ENCODE peak calls at places on chromosomes 4 and X, in four cellular contexts. One of them, this sample, is unnamed.
A peak's percentile ranks its signal among the peaks of the same experiment; 100 is the strongest.

GRCh38 chr4:139734875-139735380 is 69.3 kb downstream of the MGST2 start:
- DNase-seq in esophagus squamous epithelium: no peak
- DNase-seq in IMR-90: peak; percentile 75
- DNase-seq in uterus: peak; percentile 91
- DNase-seq in this sample: peak; percentile 62

GRCh38 chrX:69068295-69069085 is 96.8 kb downstream of the PJA1 start:
- DNase-seq in esophagus squamous epithelium: no peak
- DNase-seq in uterus: peak; percentile 1
- DNase-seq in IMR-90: no peak
- DNase-seq in this sample: peak; percentile 14

GRCh38 chr4:44462259-44462658 is 13.7 kb upstream of the KCTD8 start:
- DNase-seq in IMR-90: no peak
- DNase-seq in esophagus squamous epithelium: no peak
- DNase-seq in uterus: no peak
- DNase-seq in this sample: no peak

GRCh38 chrX:12804655-12805054 is 13.4 kb downstream of the PRPS2 start:
- DNase-seq in esophagus squamous epithelium: no peak
- DNase-seq in uterus: no peak
- DNase-seq in IMR-90: no peak
- DNase-seq in this sample: no peak

GRCh38 chr4:86737244-86737643 is 111.9 kb downstream of the SLC10A6 start:
- DNase-seq in esophagus squamous epithelium: no peak
- DNase-seq in IMR-90: no peak
- DNase-seq in uterus: no peak
- DNase-seq in this sample: no peak

GRCh38 chr4:84497220-84497834 is 1.8 kb downstream of the NKX6-1 start:
- DNase-seq in uterus: peak; percentile 16
- DNase-seq in esophagus squamous epithelium: no peak
- DNase-seq in IMR-90: peak; percentile 2
- DNase-seq in this sample: peak; percentile 43

GRCh38 chr4:7821245-7822165 is 118.2 kb downstream of the AFAP1 start:
- DNase-seq in uterus: no peak
- DNase-seq in esophagus squamous epithelium: no peak
- DNase-seq in IMR-90: no peak
- DNase-seq in this sample: no peak

GRCh38 chrX:6095469-6095868 is 133.2 kb downstream of the NLGN4X start:
- DNase-seq in IMR-90: no peak
- DNase-seq in uterus: no peak
- DNase-seq in esophagus squamous epithelium: no peak
- DNase-seq in this sample: no peak

GRCh38 chrX:14056201-14056600 is 26.5 kb upstream of the GEMIN8 start:
- DNase-seq in uterus: no peak
- DNase-seq in IMR-90: peak; percentile 2
- DNase-seq in esophagus squamous epithelium: no peak
- DNase-seq in this sample: no peak

GRCh38 chr4:114277690-114278089 is 298.2 kb upstream of the ARSJ start:
- DNase-seq in IMR-90: peak; percentile 70
- DNase-seq in esophagus squamous epithelium: no peak
- DNase-seq in uterus: no peak
- DNase-seq in this sample: peak; percentile 40

GRCh38 chr4:101018836-101019235 is 328.5 kb downstream of the PPP3CA start:
- DNase-seq in esophagus squamous epithelium: no peak
- DNase-seq in IMR-90: no peak
- DNase-seq in uterus: no peak
- DNase-seq in this sample: no peak

GRCh38 chr4:151801547-151802516 is 41.0 kb upstream of the GATB start:
- DNase-seq in IMR-90: peak; percentile 44
- DNase-seq in uterus: no peak
- DNase-seq in esophagus squamous epithelium: no peak
- DNase-seq in this sample: peak; percentile 54

GRCh38 chrX:11421816-11422528 is 128.8 kb downstream of the AMELX start:
- DNase-seq in IMR-90: no peak
- DNase-seq in esophagus squamous epithelium: no peak
- DNase-seq in uterus: no peak
- DNase-seq in this sample: no peak

GRCh38 chr4:100168521-100168920 is 21.7 kb downstream of the DDIT4L start:
- DNase-seq in uterus: no peak
- DNase-seq in IMR-90: peak; percentile 63
- DNase-seq in esophagus squamous epithelium: no peak
- DNase-seq in this sample: peak; percentile 50

GRCh38 chrX:107691024-107691448 is 62.7 kb downstream of the PRPS1 start:
- DNase-seq in esophagus squamous epithelium: no peak
- DNase-seq in uterus: peak; percentile 10
- DNase-seq in IMR-90: no peak
- DNase-seq in this sample: no peak

GRCh38 chr4:113106076-113106475 is 56.6 kb downstream of the ANK2 start:
- DNase-seq in uterus: no peak
- DNase-seq in IMR-90: peak; percentile 40
- DNase-seq in esophagus squamous epithelium: no peak
- DNase-seq in this sample: no peak

GRCh38 chr4:478373-478772 is 20.6 kb downstream of the ZNF721 start:
- DNase-seq in esophagus squamous epithelium: no peak
- DNase-seq in uterus: no peak
- DNase-seq in IMR-90: peak; percentile 44
- DNase-seq in this sample: no peak

GRCh38 chrX:50723006-50723405 is 91.0 kb downstream of the SHROOM4 start:
- DNase-seq in IMR-90: no peak
- DNase-seq in esophagus squamous epithelium: no peak
- DNase-seq in uterus: no peak
- DNase-seq in this sample: no peak

DNA sequence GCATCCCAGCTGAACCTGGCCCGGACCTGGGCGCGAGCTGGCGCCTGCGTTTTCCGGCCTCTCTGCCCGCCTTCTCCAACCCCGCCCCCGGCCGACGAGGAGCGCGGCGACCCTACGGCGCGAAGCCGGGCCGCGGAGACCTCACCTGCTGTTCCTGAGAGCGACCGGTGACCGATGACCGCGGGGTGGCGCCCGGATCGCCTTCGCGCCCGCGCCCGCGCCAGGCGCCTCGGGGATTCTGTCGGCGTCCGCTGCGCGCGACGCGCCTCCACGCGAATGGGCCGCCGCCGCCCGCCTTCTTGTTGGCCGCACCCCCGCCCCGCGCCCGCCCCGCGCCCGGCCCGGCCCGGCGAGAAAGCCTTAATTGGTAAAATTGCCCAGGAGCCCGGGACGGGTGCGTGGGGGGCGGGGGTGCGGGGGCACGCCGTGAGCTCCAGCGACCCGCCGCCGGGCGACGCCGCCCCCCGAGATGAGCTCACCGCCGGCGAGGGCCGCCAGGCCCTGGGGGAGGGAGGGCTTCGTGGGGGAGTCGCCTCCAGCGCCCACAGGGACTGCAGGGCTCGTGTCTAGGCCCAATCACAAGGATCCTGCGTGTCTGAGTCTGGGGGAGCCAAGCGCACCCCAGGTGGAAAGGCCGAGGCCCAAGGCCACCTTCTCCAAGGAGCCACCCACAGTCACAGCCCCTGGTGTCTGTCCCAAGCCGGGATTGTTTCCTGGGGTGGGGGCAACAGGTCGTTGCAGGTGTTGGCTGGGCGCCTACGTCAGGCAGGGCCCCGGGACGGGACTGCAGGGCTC is at the start of gene FLNA:
- DNase-seq in esophagus squamous epithelium: no peak
- DNase-seq in uterus: peak; percentile 82
- DNase-seq in IMR-90: no peak
- DNase-seq in this sample: no peak
- H3K27ac ChIP-seq in esophagus squamous epithelium: peak within 1 kb of the TSS; percentile 98
- H3K27ac ChIP-seq in uterus: peak within 1 kb of the TSS; percentile 95
- H3K27ac ChIP-seq in IMR-90: peak within 1 kb of the TSS; percentile 97
- H3K27ac ChIP-seq in this sample: no peak within 1 kb of the TSS

GRCh38 chr4:147791870-147792269 is 60.0 kb downstream of the ARHGAP10 start:
- DNase-seq in IMR-90: no peak
- DNase-seq in uterus: no peak
- DNase-seq in esophagus squamous epithelium: no peak
- DNase-seq in this sample: no peak
- H3K4me1 ChIP-seq in IMR-90: peaks cover 23% of the 10 kb centered on the region
- H3K4me1 ChIP-seq in uterus: no peaks in the 10 kb centered on the region
- H3K4me1 ChIP-seq in esophagus squamous epithelium: peaks cover 92% of the 10 kb centered on the region
- H3K4me1 ChIP-seq in this sample: peaks cover 6% of the 10 kb centered on the region

GRCh38 chr4:173046144-173046543 is 122.5 kb upstream of the GALNT7 start:
- DNase-seq in IMR-90: no peak
- DNase-seq in esophagus squamous epithelium: no peak
- DNase-seq in uterus: no peak
- DNase-seq in this sample: no peak
- H3K9me3 ChIP-seq in IMR-90: no peaks in the 10 kb centered on the region
- H3K9me3 ChIP-seq in esophagus squamous epithelium: no peaks in the 10 kb centered on the region
- H3K9me3 ChIP-seq in uterus: no peaks in the 10 kb centered on the region
- H3K9me3 ChIP-seq in this sample: no peaks in the 10 kb centered on the region

GRCh38 chr4:95050980-95051688 is 293.4 kb downstream of the BMPR1B start:
- DNase-seq in esophagus squamous epithelium: no peak
- DNase-seq in uterus: no peak
- DNase-seq in IMR-90: no peak
- DNase-seq in this sample: no peak

GRCh38 chr4:95049838-95050237 is 292.1 kb downstream of the BMPR1B start:
- DNase-seq in IMR-90: peak; percentile 10
- DNase-seq in uterus: no peak
- DNase-seq in esophagus squamous epithelium: no peak
- DNase-seq in this sample: no peak

GRCh38 chr4:95048296-95048695 is 290.5 kb downstream of the BMPR1B start:
- DNase-seq in esophagus squamous epithelium: no peak
- DNase-seq in IMR-90: no peak
- DNase-seq in uterus: no peak
- DNase-seq in this sample: no peak

GRCh38 chr4:95044204-95044848 is 286.6 kb downstream of the BMPR1B start:
- DNase-seq in uterus: no peak
- DNase-seq in esophagus squamous epithelium: no peak
- DNase-seq in IMR-90: no peak
- DNase-seq in this sample: no peak

GRCh38 chr4:95045429-95045828 is 287.7 kb downstream of the BMPR1B start:
- DNase-seq in uterus: no peak
- DNase-seq in IMR-90: no peak
- DNase-seq in esophagus squamous epithelium: no peak
- DNase-seq in this sample: no peak
- H3K27ac ChIP-seq in uterus: no peak overlapping the region
- H3K27ac ChIP-seq in IMR-90: no peak overlapping the region
- H3K27ac ChIP-seq in esophagus squamous epithelium: no peak overlapping the region
- H3K27ac ChIP-seq in this sample: no peak overlapping the region

DNA sequence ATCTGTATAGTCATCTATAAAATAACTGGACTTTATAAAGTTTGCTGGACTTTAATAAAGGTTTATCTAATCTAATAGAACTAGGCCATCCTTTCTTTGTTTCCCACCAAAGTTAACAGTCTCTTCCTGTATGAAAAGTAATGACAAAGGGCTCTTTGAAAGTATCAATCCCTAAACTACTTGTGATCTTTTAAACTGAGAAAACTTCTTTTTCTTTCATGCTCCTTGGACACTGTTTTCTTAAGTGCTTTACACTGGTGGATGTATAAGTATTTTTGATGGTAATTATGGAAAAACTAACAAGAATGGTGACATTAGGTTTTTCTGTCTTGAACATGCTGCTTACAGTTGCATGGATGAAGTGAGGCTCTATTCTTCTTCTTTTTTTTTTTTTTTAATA is 2.4 kb upstream of the ZFX start:
- DNase-seq in uterus: no peak
- DNase-seq in esophagus squamous epithelium: no peak
- DNase-seq in IMR-90: no peak
- DNase-seq in this sample: no peak
- H3K4me1 ChIP-seq in uterus: peaks cover 17% of the 10 kb centered on the region
- H3K4me1 ChIP-seq in esophagus squamous epithelium: peaks cover 47% of the 10 kb centered on the region
- H3K4me1 ChIP-seq in IMR-90: peaks cover 9% of the 10 kb centered on the region
- H3K4me1 ChIP-seq in this sample: peaks cover 32% of the 10 kb centered on the region